ENCODE peak calls at places on chromosomes 1 and 21, in four cellular contexts. C is mesendoderm, N is SW 1271, G is GM12891. Z is an unnamed sample.

GRCh38 chr1:94602312-94602711 is 60.8 kb upstream of the F3 start:
- DNase-seq in C (no peak), N (no peak), G (no peak), Z (no peak)

GRCh38 chr1:184483101-184483813 is 96.4 kb downstream of the C1orf21 start:
- DNase-seq in C (no peak), N (no peak), G (no peak), Z (no peak)

GRCh38 chr1:24126023-24126671 is 14.2 kb upstream of the MYOM3 start:
- DNase-seq in C (no peak), N (no peak), G (no peak), Z (no peak)

GRCh38 chr1:174799136-174799479 is 200.6 kb upstream of the CACYBP start:
- DNase-seq in C (no peak), N (no peak), G (no peak), Z (no peak)

GRCh38 chr1:172720325-172720724 is 61.4 kb downstream of the FASLG start:
- DNase-seq in C (peak; percentile 81), N (no peak), G (no peak), Z (no peak)

GRCh38 chr21:45741691-45742090 is 98.2 kb downstream of the PCBP3 start:
- DNase-seq in C (peak; percentile 18), N (no peak), G (no peak), Z (no peak)

GRCh38 chr1:30754684-30755171 is 2.8 kb downstream of the LAPTM5 start:
- DNase-seq in C (no peak), N (no peak), G (no peak), Z (no peak)

GRCh38 chr1:41882496-41882895 is 36.2 kb downstream of the HIVEP3 start:
- DNase-seq in C (no peak), N (no peak), G (no peak), Z (no peak)

GRCh38 chr1:159869173-159869572 is 6.7 kb upstream of the VSIG8 start:
- DNase-seq in C (no peak), N (no peak), G (no peak), Z (no peak)

GRCh38 chr1:54851928-54852524 is 35.0 kb downstream of the DHCR24 start:
- DNase-seq in C (no peak), N (no peak), G (no peak), Z (no peak)

GRCh38 chr1:40763742-40764532 is 19.6 kb upstream of the KCNQ4 start:
- DNase-seq in C (no peak), N (no peak), G (no peak), Z (no peak)

GRCh38 chr1:198681831-198682756 is 43.3 kb downstream of the PTPRC start:
- DNase-seq in C (peak; percentile 80), N (no peak), G (peak; percentile 10), Z (no peak)

GRCh38 chr1:182080955-182081582 is 19.6 kb upstream of the ZNF648 start:
- DNase-seq in C (peak; percentile 66), N (peak; percentile 25), G (peak; percentile 56), Z (peak; percentile 4)

GRCh38 chr1:61757945-61758344 is 15.7 kb downstream of the PATJ start:
- DNase-seq in C (peak; percentile 23), N (no peak), G (no peak), Z (no peak)

GRCh38 chr1:228903573-228904122 is 168.4 kb downstream of the RHOU start:
- DNase-seq in C (no peak), N (no peak), G (no peak), Z (no peak)

GRCh38 chr1:87221008-87221407 is 107.7 kb upstream of the LMO4 start:
- DNase-seq in C (peak; percentile 36), N (no peak), G (no peak), Z (no peak)

GRCh38 chr1:29711582-29712274 is 475.4 kb downstream of the PTPRU start:
- DNase-seq in C (no peak), N (peak; percentile 15), G (no peak), Z (no peak)

Z was measured in DMS79 treated with DMSO at 0.1 percent for 48 hours.